ENCODE peak calls at places on chromosome 1, in five cellular contexts. R is GM12864, M is adrenal gland, P is neural progenitor cell, W is AG09309. I is an unnamed sample.

GRCh38 chr1:190126728-190127127 is 350.9 kb downstream of the BRINP3 start:
- DNase-seq in R (no peak), M (no peak), P (no peak), W (no peak), I (no peak)

GRCh38 chr1:77170687-77171086 is 48.5 kb downstream of the PIGK start:
- DNase-seq in R (no peak), M (no peak), P (no peak), W (peak), I (no peak)

GRCh38 chr1:176165573-176165972 is 41.5 kb downstream of the COP1 start:
- DNase-seq in R (no peak), M (no peak), P (no peak), W (no peak), I (no peak)

GRCh38 chr1:231550448-231550781 is 21.9 kb downstream of the TSNAX start:
- DNase-seq in R (no peak), M (no peak), P (peak), W (no peak), I (no peak)

GRCh38 chr1:195733826-195734225 is 874.4 kb downstream of the KCNT2 start:
- DNase-seq in R (peak), M (no peak), P (peak), W (no peak), I (no peak)

GRCh38 chr1:147771216-147772125 is 11.1 kb upstream of the GJA5 start:
- DNase-seq in R (no peak), M (no peak), P (no peak), W (no peak), I (no peak)

GRCh38 chr1:180291004-180291403 is 60.9 kb downstream of the LHX4 start:
- DNase-seq in R (no peak), M (no peak), P (no peak), W (no peak), I (no peak)

GRCh38 chr1:172497230-172497629 is 35.7 kb upstream of the SUCO start:
- DNase-seq in R (no peak), M (no peak), P (peak), W (peak), I (no peak)

GRCh38 chr1:18927654-18928272 is 25.4 kb upstream of the ALDH4A1 start:
- DNase-seq in R (no peak), M (no peak), P (no peak), W (no peak), I (peak)

GRCh38 chr1:62732327-62732726 is 44.1 kb upstream of the DOCK7 start:
- DNase-seq in R (no peak), M (no peak), P (no peak), W (no peak), I (no peak)

GRCh38 chr1:41388517-41388916 is 27.3 kb downstream of the FOXO6 start:
- DNase-seq in R (no peak), M (no peak), P (no peak), W (no peak), I (no peak)

GRCh38 chr1:212816567-212817278 is 25.0 kb downstream of the TATDN3 start:
- DNase-seq in R (no peak), M (no peak), P (no peak), W (peak), I (no peak)

GRCh38 chr1:10960954-10961833 is 51.3 kb upstream of the TARDBP start:
- DNase-seq in R (peak), M (peak), P (peak), W (no peak), I (peak)

GRCh38 chr1:8595919-8596318 is 221.5 kb downstream of the RERE start:
- DNase-seq in R (no peak), M (no peak), P (no peak), W (no peak), I (no peak)

GRCh38 chr1:37633950-37634553 is 640 bp downstream of the RSPO1 start:
- DNase-seq in R (no peak), M (no peak), P (peak), W (no peak), I (no peak)
- H3K4me3 ChIP-seq in R (no peak), M (no peak), P (peak), W (no peak), I (no peak)

DNA sequence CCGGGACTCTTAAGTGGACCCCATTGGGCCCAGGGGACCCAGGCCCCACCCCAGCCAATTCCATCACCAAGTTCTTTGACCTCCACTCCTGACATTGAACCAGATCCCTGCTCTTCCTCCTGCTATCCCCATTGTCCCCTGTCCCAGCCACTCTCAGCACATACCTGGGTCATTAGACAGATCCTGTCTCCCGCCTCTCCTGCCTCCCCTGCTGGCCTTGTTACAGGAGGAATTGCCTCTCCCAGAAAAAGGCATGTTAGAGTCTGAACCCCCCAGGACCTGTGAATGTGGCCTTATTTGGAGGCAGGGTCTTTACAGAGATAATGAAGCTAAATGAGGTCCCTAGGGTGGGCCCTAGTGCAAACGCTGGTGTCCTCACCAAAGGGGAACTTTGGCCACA is 301.9 kb downstream of the NPHP4 start:
- DNase-seq in R (no peak), M (no peak), P (no peak), W (no peak), I (no peak)
- TF ChIP-seq CTCF in R (no peak), M (no peak), P (no peak), W (no peak), I (no peak)

GRCh38 chr1:229251185-229251584 is 19.7 kb upstream of the RAB4A start:
- DNase-seq in R (no peak), M (no peak), P (peak), W (no peak), I (no peak)

GRCh38 chr1:229249854-229250644 is 20.9 kb upstream of the RAB4A start:
- DNase-seq in R (no peak), M (no peak), P (no peak), W (no peak), I (no peak)

GRCh38 chr1:229253170-229253974 is 17.5 kb upstream of the RAB4A start:
- DNase-seq in R (no peak), M (no peak), P (peak), W (no peak), I (no peak)

GRCh38 chr1:229254910-229255541 is 15.9 kb upstream of the RAB4A start:
- DNase-seq in R (no peak), M (no peak), P (peak), W (no peak), I (no peak)

DNA sequence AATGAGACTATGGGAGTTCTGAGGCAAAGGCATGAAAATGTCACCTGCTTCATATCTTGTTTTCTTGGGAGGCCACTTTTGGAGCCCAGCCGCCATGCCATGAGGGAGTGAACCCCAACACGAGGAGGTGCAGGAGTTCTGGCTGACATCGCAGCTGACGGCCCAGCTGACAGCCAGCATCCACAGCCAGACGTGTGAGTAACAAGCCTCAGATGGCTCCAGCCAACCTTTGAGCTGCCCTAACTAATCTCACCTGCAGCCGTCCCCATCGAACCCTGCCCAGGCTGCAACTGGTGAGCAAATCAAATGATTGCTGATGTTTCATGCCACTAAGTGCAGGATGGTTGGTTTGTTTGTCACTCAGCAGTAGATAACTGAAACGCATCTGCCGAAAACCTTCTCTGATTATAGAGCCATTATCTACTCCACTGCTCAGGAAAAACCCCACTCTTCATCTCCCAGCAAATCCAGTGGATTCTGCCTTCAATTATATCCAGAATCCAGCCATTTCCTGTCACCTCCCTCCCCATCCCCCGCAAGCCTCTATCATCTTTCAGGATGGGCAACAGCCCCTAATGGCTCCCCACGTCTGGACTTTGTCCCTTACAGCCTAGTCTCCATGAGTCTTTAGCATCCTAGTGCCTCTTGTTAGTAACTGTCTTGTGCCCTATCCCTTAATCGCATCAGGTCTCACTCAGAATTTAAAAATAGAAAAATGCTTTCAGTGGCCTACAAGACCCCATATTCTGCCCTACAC is 18.5 kb upstream of the RAB4A start:
- DNase-seq in R (no peak), M (no peak), P (no peak), W (no peak), I (no peak)
- H3K4me3 ChIP-seq in R (no peak), M (no peak), P (no peak), W (no peak), I (no peak)

GRCh38 chr1:38193040-38193439 is 146.4 kb upstream of the POU3F1 start:
- DNase-seq in R (no peak), M (no peak), P (no peak), W (no peak), I (no peak)
- TF ChIP-seq CTCF in R (no peak), M (no peak), P (no peak), W (no peak), I (no peak)

GRCh38 chr1:156858959-156859522 is at the start of gene INSRR:
- DNase-seq in R (no peak), M (no peak), P (peak), W (no peak), I (no peak)
- H3K4me3 ChIP-seq in R (no peak), M (no peak), P (peak), W (peak), I (peak)

DNA sequence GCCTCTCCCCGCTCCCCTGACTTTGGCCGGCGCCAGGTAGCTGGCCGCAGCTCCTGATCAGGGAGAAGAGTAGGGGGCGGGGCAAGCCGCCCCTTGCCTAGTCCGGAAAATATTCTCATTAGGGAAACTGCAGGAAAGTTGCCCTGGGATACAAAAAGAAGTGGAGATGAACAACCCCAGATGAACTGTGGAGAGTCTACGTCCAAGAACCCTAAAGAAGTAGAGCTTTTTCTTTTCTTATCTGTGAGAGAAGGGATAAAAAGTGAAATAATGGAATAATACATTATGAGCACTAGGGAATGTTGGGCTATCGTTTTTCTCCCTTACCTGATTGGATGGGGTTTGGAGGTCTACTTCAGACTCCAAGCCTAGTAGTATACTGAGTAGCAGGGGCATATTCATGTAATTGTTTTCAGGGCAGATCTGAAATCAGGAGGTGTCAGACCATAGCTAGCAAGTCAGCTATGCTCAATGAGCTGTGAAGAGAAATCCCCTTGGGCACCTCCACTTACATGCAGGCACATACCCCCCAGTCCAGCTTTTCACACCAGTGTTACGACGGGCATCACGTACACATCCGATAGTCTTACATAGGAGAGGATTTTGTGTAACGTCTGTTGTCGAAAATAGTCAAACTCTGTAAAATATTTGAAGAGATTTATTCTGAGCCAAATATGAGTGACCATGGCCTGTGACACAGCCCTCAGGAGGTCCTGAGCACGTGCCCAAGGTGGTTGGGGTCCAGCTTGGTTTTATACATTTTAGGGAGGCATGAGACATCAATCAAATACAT is 1.7 kb upstream of the DUSP10 start:
- DNase-seq in R (peak), M (no peak), P (no peak), W (no peak), I (peak)
- TF ChIP-seq CTCF in R (no peak), M (no peak), P (no peak), W (no peak), I (no peak)

GRCh38 chr1:159675046-159675445 is 39.3 kb downstream of the CRP start:
- DNase-seq in R (no peak), M (no peak), P (no peak), W (no peak), I (no peak)
- H3K4me3 ChIP-seq in R (no peak), M (no peak), P (no peak), W (no peak), I (no peak)

DNA sequence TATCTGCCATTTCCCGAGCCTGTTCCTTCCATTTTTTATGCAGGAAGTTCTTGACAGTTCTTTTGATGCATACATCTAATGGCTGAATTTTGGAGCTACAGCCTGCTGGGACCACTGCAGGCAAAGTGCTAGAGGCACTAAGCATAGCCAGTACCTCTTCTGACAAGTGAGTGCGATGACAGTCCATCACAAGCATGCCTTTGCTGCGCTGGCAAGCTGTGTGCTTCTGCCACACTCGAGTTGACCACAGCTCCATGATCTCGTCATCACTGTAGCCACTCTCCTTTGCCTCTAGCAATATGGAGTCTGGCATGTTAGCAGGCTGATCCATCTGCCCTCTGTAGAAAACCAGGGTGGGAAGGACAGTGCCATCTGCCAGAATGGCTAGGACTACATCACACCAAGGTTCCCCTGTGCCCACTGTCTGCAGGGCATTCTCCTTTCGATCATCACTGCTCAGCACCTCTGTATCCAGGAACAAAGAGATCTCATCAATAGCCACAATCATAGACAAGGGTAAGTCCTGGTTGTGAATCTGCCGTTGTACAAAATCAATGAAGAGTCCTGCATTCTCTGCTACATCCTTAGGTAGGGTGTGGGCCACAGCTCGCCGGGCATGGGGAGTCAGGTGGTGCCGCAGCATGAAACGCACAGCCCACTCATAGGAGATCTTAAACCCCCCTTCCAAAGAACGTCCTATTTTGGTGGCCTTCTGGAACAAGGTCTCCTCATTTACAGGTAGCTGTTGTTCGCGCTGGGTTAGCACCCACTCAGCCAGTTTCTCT is 6.0 kb downstream of the PSMB4 start:
- DNase-seq in R (no peak), M (no peak), P (no peak), W (no peak), I (no peak)
- TF ChIP-seq CTCF in R (no peak), M (no peak), P (no peak), W (no peak), I (no peak)

GRCh38 chr1:203126151-203126865 is 1.2 kb upstream of the ADORA1 start:
- DNase-seq in R (no peak), M (no peak), P (peak), W (no peak), I (no peak)
- H3K4me3 ChIP-seq in R (no peak), M (no peak), P (no peak), W (no peak), I (no peak)

DNA sequence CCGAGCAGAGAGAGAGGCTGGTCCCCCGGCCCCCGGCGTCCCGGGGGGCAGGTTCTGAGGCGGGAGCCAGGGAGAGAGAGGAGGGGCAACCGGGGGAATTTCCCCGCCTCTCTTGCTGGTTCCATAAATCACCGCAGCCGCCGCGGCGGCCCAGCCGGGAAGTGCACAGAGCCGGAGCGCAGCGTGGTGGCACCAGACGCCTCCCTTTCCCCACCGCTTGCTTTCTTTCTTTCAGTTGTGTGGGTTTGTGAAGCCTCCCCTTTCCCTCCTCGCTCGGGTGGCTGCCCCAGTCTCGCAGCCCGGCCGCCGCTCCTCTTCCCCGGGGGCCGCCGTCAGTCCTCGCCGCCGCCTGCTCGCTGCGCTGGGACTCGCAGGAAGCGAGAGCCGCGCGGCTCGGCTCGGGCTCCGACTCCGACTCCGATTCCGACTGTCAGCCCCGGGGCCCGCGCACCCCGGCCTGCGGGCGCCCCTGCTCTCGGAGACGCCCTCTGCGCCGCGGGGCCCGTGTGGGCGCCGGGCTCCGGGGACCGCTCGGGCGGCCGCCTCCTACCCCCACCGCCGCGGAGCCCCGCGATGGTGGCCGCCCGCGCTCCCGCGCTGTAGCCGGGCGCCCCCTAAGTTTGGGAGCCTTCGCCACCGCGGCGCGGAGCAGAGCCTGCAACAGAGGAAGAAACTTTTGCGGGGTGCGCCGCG is at the start of gene CACHD1:
- DNase-seq in R (peak), M (peak), P (peak), W (peak), I (peak)
- TF ChIP-seq CTCF in R (no peak), M (no peak), P (peak), W (peak), I (no peak)